ENCODE peak calls at places on chromosomes 3 and 15, in four cellular contexts. H, E, L and T are unnamed samples.

GRCh38 chr15:69812881-69813280 is 284.8 kb downstream of the TLE3 start:
- DNase-seq in H (no peak), E (no peak), L (no peak), T (peak)

GRCh38 chr3:196883361-196883760 is 15.6 kb downstream of the SENP5 start:
- DNase-seq in H (no peak), E (no peak), L (peak), T (no peak)

GRCh38 chr15:89121414-89121813 is 33.2 kb downstream of the ABHD2 start:
- DNase-seq in H (no peak), E (peak), L (no peak), T (no peak)

GRCh38 chr3:136818851-136819783 is at the start of gene SLC35G2:
- DNase-seq in H (peak), E (peak), L (no peak), T (peak)

GRCh38 chr3:159654183-159655134 is 334.2 kb upstream of the IL12A start:
- DNase-seq in H (no peak), E (no peak), L (no peak), T (no peak)

GRCh38 chr15:34206016-34206415 is 3.9 kb downstream of the KATNBL1 start:
- DNase-seq in H (no peak), E (no peak), L (no peak), T (no peak)

GRCh38 chr3:74752290-74752689 is 137.8 kb upstream of the CNTN3 start:
- DNase-seq in H (no peak), E (no peak), L (no peak), T (no peak)

GRCh38 chr3:184786271-184787010 is 25.5 kb upstream of the VPS8 start:
- DNase-seq in H (no peak), E (no peak), L (no peak), T (no peak)

GRCh38 chr3:39502838-39503145 is 35.3 kb downstream of the MOBP start:
- DNase-seq in H (no peak), E (no peak), L (no peak), T (no peak)

GRCh38 chr15:96329403-96329981 is 1.0 kb upstream of the NR2F2 start:
- DNase-seq in H (no peak), E (no peak), L (no peak), T (no peak)

GRCh38 chr3:119990888-119991287 is 103.4 kb downstream of the GSK3B start:
- DNase-seq in H (no peak), E (no peak), L (no peak), T (no peak)

DNA sequence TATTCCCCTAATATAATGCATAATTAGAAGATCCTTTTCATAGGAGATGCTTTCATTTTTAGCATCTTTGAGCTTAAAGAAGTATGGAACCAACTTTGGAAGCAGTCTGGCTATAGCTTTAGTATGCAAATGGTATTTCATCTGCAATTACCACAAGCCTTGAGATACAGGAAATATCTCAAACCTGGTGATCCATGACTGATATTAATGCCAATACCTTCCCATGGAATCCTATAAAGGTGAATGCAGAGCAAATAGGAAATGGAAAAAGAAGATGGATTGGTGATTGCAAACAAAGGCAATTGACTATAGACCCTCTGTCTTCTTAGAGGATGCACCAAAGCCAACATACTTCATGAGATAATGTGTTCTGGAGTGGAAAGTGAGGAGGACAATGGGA is 326.4 kb downstream of the KBTBD8 start:
- DNase-seq in H (no peak), E (no peak), L (no peak), T (no peak)
- TF ChIP-seq TARDBP in H (no peak), E (no peak), L (no peak), T (no peak)

GRCh38 chr15:48358229-48358641 is 27.0 kb downstream of the DUT start:
- DNase-seq in H (no peak), E (no peak), L (no peak), T (peak)
- TF ChIP-seq TARDBP in H (no peak), E (no peak), L (no peak), T (no peak)

GRCh38 chr15:74780983-74781672 is 752 bp upstream of the CSK start:
- DNase-seq in H (no peak), E (no peak), L (no peak), T (no peak)
- TF ChIP-seq TARDBP in H (no peak), E (no peak), L (no peak), T (no peak)

GRCh38 chr15:38260077-38260476 is 7.4 kb downstream of the SPRED1 start:
- DNase-seq in H (no peak), E (no peak), L (no peak), T (no peak)
- TF ChIP-seq TARDBP in H (no peak), E (no peak), L (no peak), T (no peak)

GRCh38 chr15:83206971-83207621 is 527 bp downstream of the HDGFL3 start:
- DNase-seq in H (peak), E (no peak), L (no peak), T (peak)
- TF ChIP-seq TARDBP in H (no peak), E (no peak), L (no peak), T (no peak)